ENCODE peak calls at places on chromosomes 4 and X, in seven cellular contexts. E is cardiac fibroblast, X is CD14-positive monocyte, P is lower lobe of right lung, J is left ventricle myocardium inferior, L is endothelial cell, F is endothelial cell of umbilical vein. K is an unnamed sample.

GRCh38 chr4:43456383-43456782 is 563.9 kb downstream of the GRXCR1 start:
- DNase-seq in J (no peak), E (peak; percentile 84), X (no peak), L (no peak), P (no peak), F (peak; percentile 61), K (no peak)

GRCh38 chr4:144820115-144820514 is 174.2 kb downstream of the HHIP start:
- DNase-seq in J (no peak), P (no peak), F (no peak), L (no peak), X (no peak), E (peak; percentile 69), K (no peak)

GRCh38 chrX:46381630-46382029 is 163.6 kb downstream of the ZNF674 start:
- DNase-seq in L (peak; percentile 38), F (peak; percentile 24), P (no peak), J (no peak), X (no peak), E (peak; percentile 27), K (no peak)

GRCh38 chrX:24876782-24877315 is 138.9 kb downstream of the ARX start:
- DNase-seq in E (no peak), P (no peak), F (no peak), X (no peak), L (no peak), J (no peak), K (no peak)

GRCh38 chr4:13322681-13323101 is 161.4 kb downstream of the RAB28 start:
- DNase-seq in E (peak; percentile 85), J (no peak), X (no peak), P (no peak), L (no peak), F (no peak), K (no peak)

GRCh38 chr4:168811793-168812651 is 198.0 kb downstream of the CBR4 start:
- DNase-seq in F (peak; percentile 59), L (no peak), E (peak; percentile 78), J (no peak), P (no peak), X (no peak), K (peak; percentile 73)

GRCh38 chr4:101667348-101667747 is 123.2 kb upstream of the BANK1 start:
- DNase-seq in F (no peak), X (no peak), L (no peak), P (no peak), J (no peak), E (peak; percentile 22), K (no peak)

GRCh38 chr4:74534121-74534520 is 89.2 kb downstream of the AREG start:
- DNase-seq in J (no peak), E (no peak), L (no peak), X (no peak), F (no peak), P (no peak), K (no peak)

GRCh38 chrX:131763674-131764073 is 219.8 kb downstream of the OR13H1 start:
- DNase-seq in P (no peak), X (no peak), L (no peak), F (no peak), J (no peak), E (no peak), K (peak; percentile 94)

GRCh38 chr4:145920205-145920604 is 18.4 kb downstream of the ZNF827 start:
- DNase-seq in P (no peak), L (no peak), E (peak; percentile 92), X (no peak), J (no peak), F (peak; percentile 65), K (no peak)

DNA sequence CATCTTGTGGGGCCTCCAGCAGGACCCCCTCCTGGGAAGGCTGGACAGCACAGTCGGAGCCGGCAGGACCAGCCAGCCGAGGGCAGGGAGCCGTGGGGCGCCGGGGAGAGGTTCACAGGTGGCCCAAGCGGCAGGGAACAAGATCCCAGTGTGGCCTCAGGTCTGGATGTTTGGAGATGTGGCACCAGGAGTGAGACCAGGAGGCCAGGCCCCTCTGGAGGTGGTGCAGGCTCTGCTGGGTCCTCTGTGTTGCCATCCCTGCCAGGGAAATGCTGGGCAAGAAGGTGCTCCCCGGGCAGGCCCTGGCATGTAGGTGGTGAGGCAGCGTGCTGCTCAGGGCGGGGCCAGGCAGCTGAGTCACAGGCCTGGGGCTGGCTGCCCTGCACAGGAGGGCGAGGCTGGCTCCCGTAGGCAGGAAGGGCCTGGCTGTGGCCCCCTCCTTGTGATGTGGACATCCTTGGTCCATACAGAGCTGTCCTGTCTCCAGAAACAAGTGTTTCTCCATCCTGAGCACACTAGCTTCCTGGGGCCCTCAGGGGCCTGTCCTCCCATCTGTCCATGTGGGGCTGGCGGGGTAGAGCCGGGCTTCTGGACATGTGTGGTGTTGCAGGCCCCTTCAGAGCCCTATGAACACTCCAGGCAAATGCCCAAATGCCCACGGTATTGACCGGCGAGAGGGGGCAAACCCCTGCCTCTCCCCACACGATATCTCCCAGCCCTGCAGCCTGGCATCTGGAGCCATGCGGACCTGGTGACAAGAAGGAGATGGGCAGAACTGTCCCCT is 4.8 kb upstream of the HGFAC start:
- DNase-seq in P (no peak), J (no peak), X (no peak), F (peak; percentile 46), E (peak; percentile 44), L (no peak), K (no peak)
- TF ChIP-seq CTCF in P (no peak), J (no peak), X (no peak), F (no peak), E (no peak), L (no peak), K (no peak)

GRCh38 chr4:3293410-3294391 is 880 bp downstream of the RGS12 start:
- DNase-seq in E (no peak), J (no peak), P (no peak), X (no peak), F (peak; percentile 30), L (no peak), K (no peak)

GRCh38 chr4:3297066-3297859 is 4.4 kb downstream of the RGS12 start:
- DNase-seq in X (no peak), P (no peak), J (no peak), F (no peak), E (no peak), L (no peak), K (no peak)

GRCh38 chr4:3294401-3295241 is 1.8 kb downstream of the RGS12 start:
- DNase-seq in P (no peak), L (no peak), X (no peak), E (no peak), F (no peak), J (no peak), K (no peak)

GRCh38 chr4:3296651-3297050 is 3.8 kb downstream of the RGS12 start:
- DNase-seq in E (no peak), J (no peak), P (no peak), X (no peak), F (no peak), L (no peak), K (no peak)

DNA sequence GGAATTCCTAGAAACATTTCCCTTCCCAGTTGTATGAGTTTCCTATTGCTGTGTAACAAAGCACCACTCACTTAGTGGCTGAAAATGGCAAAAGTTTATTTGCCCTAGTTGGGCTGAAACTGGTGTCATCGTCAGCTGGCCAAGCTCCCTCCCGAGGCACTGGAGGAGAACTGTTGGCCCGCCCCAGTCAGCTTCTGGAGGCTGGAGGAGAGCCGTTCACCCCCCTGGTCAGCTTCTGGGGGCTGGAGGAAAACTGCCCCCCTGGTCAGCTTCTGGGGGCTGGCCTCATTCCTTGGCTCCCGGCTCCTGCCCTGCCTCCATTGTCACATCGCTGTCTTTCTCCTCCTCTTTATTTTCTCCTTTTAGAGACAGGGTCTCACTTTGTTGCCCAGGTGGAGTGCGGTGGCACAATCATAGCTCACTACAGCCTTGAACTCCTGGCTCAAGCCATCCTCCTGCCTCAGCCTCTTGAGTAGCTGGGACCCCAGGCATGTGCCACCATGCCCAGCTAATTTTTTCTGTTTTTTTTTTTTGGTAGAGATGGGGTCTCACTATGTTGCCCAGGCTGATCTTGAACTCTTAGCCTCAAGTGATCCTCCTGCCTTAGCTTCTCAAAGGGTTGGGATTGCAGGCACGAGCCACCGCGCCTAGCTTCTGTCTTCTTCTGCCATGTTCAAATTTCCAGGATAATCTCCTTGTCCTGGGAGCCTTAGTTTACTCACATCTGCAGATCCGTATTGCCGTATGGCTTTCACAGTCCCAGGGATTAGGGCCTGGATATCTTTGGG is 3.2 kb downstream of the RGS12 start:
- DNase-seq in P (no peak), J (no peak), E (no peak), L (no peak), F (no peak), X (no peak), K (no peak)
- TF ChIP-seq CTCF in P (no peak), J (no peak), E (no peak), L (no peak), F (no peak), X (no peak), K (no peak)

GRCh38 chrX:53447441-53447840 is 13.3 kb upstream of the HSD17B10 start:
- DNase-seq in J (no peak), X (no peak), E (no peak), L (no peak), F (no peak), P (no peak), K (no peak)

GRCh38 chrX:53441531-53442321 is 7.6 kb upstream of the HSD17B10 start:
- DNase-seq in P (peak; percentile 87), L (peak; percentile 65), X (peak; percentile 66), E (peak; percentile 74), F (peak; percentile 58), J (peak; percentile 83), K (peak; percentile 91)

GRCh38 chrX:53449632-53450031 is 15.5 kb upstream of the HSD17B10 start:
- DNase-seq in F (no peak), X (no peak), J (no peak), E (no peak), L (no peak), P (no peak), K (no peak)

GRCh38 chrX:53442322-53442631 is 8.1 kb upstream of the HSD17B10 start:
- DNase-seq in L (no peak), X (peak; percentile 46), F (no peak), J (no peak), E (no peak), P (peak; percentile 36), K (no peak)

DNA sequence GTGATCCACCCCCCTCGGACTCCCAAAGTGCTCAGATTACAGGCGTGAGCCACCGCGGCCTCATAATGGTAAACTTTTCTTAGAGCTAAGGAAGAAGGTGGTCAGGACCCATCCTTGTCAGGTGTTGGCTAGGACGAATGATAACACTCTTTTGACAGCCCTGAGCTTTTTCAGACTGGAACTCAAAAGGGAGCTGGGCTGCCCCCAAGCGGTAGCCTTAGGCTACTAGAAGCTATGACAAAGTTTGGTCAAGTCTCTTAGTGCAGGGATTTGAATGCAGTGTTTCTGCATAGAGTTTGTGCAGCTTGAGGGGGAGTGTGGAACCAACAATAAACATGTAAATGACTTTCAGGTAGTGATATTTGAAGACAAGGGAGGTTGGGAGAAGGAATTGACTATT is 11.8 kb upstream of the HSD17B10 start:
- DNase-seq in L (peak; percentile 36), X (no peak), E (peak; percentile 49), P (peak; percentile 45), F (peak; percentile 30), J (no peak), K (no peak)
- TF ChIP-seq CTCF in L (peak; percentile 31), X (peak; percentile 70), E (peak; percentile 71), P (peak; percentile 50), F (peak; percentile 51), J (peak; percentile 55), K (no peak)

DNA sequence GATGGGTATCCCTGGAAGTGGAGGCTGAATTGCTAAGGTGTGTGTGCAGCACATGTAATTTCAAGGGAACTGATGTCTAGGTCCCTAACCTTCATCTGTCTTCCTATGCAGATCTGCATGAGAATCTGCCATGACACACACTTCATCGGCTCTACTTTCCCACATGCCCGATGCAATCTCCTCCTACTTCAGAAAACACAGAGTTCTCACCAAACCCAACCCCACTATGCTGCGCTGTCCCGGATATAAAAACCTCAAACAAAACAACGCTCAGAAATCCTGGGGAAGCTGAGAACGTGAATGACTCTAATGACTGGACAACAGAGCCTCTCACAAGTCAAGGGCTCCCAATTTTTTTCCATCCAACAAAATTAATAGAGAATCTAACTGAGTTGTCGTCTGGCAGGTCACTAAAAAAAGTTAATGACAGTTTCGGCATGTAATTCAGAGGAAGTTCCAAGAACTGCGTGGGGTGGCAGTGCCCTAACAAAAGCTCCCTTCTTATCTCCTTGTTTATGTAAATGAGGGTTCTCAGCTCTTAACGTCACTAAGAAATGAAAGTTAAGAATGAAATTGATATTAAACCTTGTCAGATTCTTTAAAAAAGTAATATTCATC is 39.0 kb downstream of the STX18 start:
- DNase-seq in E (peak; percentile 69), P (no peak), J (no peak), L (no peak), F (peak; percentile 64), X (no peak), K (no peak)
- TF ChIP-seq CTCF in E (no peak), P (no peak), J (no peak), L (no peak), F (no peak), X (no peak), K (no peak)

K was measured in sigmoid colon.